ENCODE peak calls at places on chromosomes 7 and 10, in six cellular contexts. R, P, I, J, Q and E are unnamed samples. For H3K4me1, the result is how much of the 10 kb centered on the place peaks cover.

GRCh38 chr10:27794157-27794556 is 48.5 kb upstream of the MKX start:
- DNase-seq in R (no peak), P (peak), I (no peak), J (no peak), Q (no peak), E (no peak)

GRCh38 chr10:43105119-43105792 is 28.4 kb downstream of the RET start:
- DNase-seq in R (peak), P (peak), I (peak), J (peak), Q (peak), E (peak)

GRCh38 chr7:120259382-120259781 is 13.6 kb upstream of the KCND2 start:
- DNase-seq in R (no peak), P (no peak), I (no peak), J (no peak), Q (no peak), E (no peak)

GRCh38 chr7:108202743-108203142 is 72.6 kb upstream of the LAMB4 start:
- DNase-seq in R (no peak), P (no peak), I (no peak), J (no peak), Q (no peak), E (no peak)

GRCh38 chr10:80202934-80203834 is 2.2 kb downstream of the ANXA11 start:
- DNase-seq in R (peak), P (peak), I (peak), J (peak), Q (peak), E (peak)

GRCh38 chr7:30322656-30323355 is 38.4 kb downstream of the ZNRF2 start:
- DNase-seq in R (no peak), P (no peak), I (no peak), J (no peak), Q (no peak), E (no peak)

GRCh38 chr7:55296070-55296469 is 69.1 kb upstream of the LANCL2 start:
- DNase-seq in R (no peak), P (no peak), I (no peak), J (no peak), Q (no peak), E (no peak)

GRCh38 chr7:44101966-44102845 is 1.9 kb upstream of the AEBP1 start:
- DNase-seq in R (no peak), P (no peak), I (no peak), J (peak), Q (peak), E (no peak)

GRCh38 chr10:35216303-35216905 is 89.8 kb downstream of the CREM start:
- DNase-seq in R (no peak), P (no peak), I (peak), J (peak), Q (peak), E (peak)

GRCh38 chr10:63681965-63682704 is 160.9 kb downstream of the REEP3 start:
- DNase-seq in R (no peak), P (peak), I (no peak), J (no peak), Q (peak), E (no peak)

GRCh38 chr7:76296743-76297740 is 5.4 kb upstream of the HSPB1 start:
- DNase-seq in R (peak), P (peak), I (peak), J (no peak), Q (peak), E (peak)

GRCh38 chr7:148914208-148914777 is 30.2 kb upstream of the EZH2 start:
- DNase-seq in R (no peak), P (peak), I (no peak), J (no peak), Q (no peak), E (no peak)

GRCh38 chr10:57692255-57692980 is 575.3 kb downstream of the IPMK start:
- DNase-seq in R (no peak), P (peak), I (no peak), J (no peak), Q (no peak), E (no peak)

GRCh38 chr10:23197416-23197861 is 5.3 kb downstream of the PTF1A start:
- DNase-seq in R (no peak), P (no peak), I (no peak), J (no peak), Q (no peak), E (no peak)

GRCh38 chr10:17784701-17785100 is 24.4 kb upstream of the MRC1 start:
- DNase-seq in R (no peak), P (no peak), I (no peak), J (no peak), Q (no peak), E (no peak)

GRCh38 chr7:2139004-2139652 is 93.6 kb downstream of the MAD1L1 start:
- DNase-seq in R (no peak), P (no peak), I (no peak), J (no peak), Q (no peak), E (no peak)

GRCh38 chr7:150727381-150727780 is 9.8 kb upstream of the GIMAP5 start:
- DNase-seq in R (no peak), P (no peak), I (peak), J (no peak), Q (no peak), E (no peak)

GRCh38 chr10:109996225-109996624 is 11.6 kb upstream of the ADD3 start:
- DNase-seq in R (no peak), P (no peak), I (no peak), J (no peak), Q (no peak), E (no peak)

GRCh38 chr10:123538401-123539320 is 127.5 kb upstream of the GPR26 start:
- DNase-seq in R (no peak), P (no peak), I (no peak), J (no peak), Q (no peak), E (no peak)

GRCh38 chr7:149770728-149771127 is 2.7 kb downstream of the ZNF467 start:
- DNase-seq in R (no peak), P (no peak), I (no peak), J (no peak), Q (no peak), E (no peak)

GRCh38 chr10:101615760-101616116 is 27.6 kb downstream of the DPCD start:
- DNase-seq in R (no peak), P (no peak), I (no peak), J (no peak), Q (no peak), E (no peak)

GRCh38 chr7:155993420-155994252 is 181.4 kb upstream of the SHH start:
- DNase-seq in R (peak), P (no peak), I (no peak), J (no peak), Q (no peak), E (no peak)

GRCh38 chr10:29486466-29486865 is 148.3 kb downstream of the SVIL start:
- DNase-seq in R (no peak), P (no peak), I (no peak), J (no peak), Q (no peak), E (no peak)

GRCh38 chr7:5296015-5296621 is 13.4 kb downstream of the SLC29A4 start:
- DNase-seq in R (no peak), P (no peak), I (no peak), J (no peak), Q (no peak), E (peak)

GRCh38 chr10:112807013-112807412 is 143.0 kb upstream of the TCF7L2 start:
- DNase-seq in R (no peak), P (no peak), I (no peak), J (no peak), Q (peak), E (no peak)

DNA sequence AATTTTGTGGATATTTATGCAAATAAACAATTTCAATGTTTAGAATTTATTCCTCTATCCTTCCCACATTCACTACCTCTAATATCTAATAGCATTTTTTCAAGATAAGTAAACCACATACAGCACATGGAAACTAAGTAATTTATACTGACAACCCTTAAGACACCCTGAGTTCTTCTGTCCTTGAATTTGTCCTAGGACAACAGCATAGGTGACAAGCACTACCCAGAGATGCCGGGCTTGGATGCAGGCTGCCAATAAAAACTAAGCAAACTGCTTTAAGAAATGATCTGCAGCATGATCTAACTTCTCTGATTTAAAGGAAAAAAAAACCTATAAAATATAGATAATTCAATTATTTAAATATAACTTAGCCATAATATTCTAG is 22.7 kb downstream of the NT5C3A start:
- DNase-seq in R (no peak), P (no peak), I (no peak), J (no peak), Q (no peak), E (no peak)
- H3K4me1 ChIP-seq in R (under half), P (half or more), I (half or more), J (half or more), Q (under half), E (half or more)

DNA sequence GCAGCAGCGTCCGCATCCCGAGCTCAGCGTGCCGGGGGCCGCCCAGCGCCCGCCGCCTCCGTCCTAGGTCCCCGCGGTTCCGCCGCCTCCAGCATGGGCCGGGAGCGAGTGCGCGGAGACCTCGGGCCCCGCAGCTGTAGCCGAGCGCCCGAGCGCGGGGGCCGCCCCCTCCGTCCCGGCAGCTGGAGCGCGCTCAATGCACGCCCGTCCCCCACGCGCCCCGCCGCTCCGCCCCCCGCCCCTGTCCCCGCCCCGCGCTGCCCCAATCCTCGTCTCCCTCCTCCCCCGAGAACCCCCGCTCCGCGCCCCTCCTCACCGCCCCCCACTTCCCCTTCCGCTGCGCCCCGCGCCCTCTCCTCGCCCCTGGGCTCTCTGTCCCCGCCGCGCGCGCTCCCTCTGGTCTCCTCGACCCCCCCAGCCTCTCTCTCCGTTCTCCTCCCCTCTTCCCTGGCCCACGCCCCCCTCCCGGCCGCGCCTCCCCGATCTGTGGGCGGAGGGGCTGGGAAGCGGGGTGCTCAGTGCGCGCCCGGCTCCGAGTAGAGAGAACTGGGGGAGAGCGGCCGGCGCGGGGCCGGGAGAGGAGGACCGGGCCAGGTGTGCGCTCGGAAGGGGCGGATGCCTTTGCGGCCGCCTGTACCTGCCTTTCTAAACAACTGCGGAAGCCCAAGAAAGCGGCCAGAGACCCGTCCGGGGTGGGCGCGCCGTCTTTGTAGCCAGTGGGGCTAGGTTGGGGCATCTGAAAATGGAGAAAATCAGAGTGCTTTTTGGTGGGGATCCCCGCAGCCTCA is at the start of gene VIPR2:
- DNase-seq in R (no peak), P (no peak), I (no peak), J (peak), Q (no peak), E (no peak)
- H3K4me3 ChIP-seq in R (peak), P (peak), I (no peak), J (peak), Q (peak), E (peak)

GRCh38 chr10:132510174-132510611 is 27.4 kb upstream of the INPP5A start:
- DNase-seq in R (peak), P (no peak), I (no peak), J (no peak), Q (peak), E (no peak)

GRCh38 chr10:132507956-132508490 is 29.6 kb upstream of the INPP5A start:
- DNase-seq in R (peak), P (no peak), I (no peak), J (no peak), Q (peak), E (no peak)

GRCh38 chr10:132507467-132507955 is 30.1 kb upstream of the INPP5A start:
- DNase-seq in R (no peak), P (no peak), I (no peak), J (no peak), Q (peak), E (no peak)

GRCh38 chr10:132509506-132510173 is 27.9 kb upstream of the INPP5A start:
- DNase-seq in R (peak), P (no peak), I (no peak), J (no peak), Q (no peak), E (no peak)

GRCh38 chr10:132508497-132509443 is 28.8 kb upstream of the INPP5A start:
- DNase-seq in R (peak), P (peak), I (no peak), J (peak), Q (peak), E (peak)
- TF ChIP-seq CTCF in R (no peak), P (no peak), I (peak), J (peak), Q (peak), E (peak)

GRCh38 chr10:11246752-11247467 is 229.2 kb downstream of the CELF2 start:
- DNase-seq in R (no peak), P (no peak), I (no peak), J (no peak), Q (no peak), E (no peak)
- H3K4me1 ChIP-seq in R (under half), P (under half), I (under half), J (half or more), Q (under half), E (under half)

DNA sequence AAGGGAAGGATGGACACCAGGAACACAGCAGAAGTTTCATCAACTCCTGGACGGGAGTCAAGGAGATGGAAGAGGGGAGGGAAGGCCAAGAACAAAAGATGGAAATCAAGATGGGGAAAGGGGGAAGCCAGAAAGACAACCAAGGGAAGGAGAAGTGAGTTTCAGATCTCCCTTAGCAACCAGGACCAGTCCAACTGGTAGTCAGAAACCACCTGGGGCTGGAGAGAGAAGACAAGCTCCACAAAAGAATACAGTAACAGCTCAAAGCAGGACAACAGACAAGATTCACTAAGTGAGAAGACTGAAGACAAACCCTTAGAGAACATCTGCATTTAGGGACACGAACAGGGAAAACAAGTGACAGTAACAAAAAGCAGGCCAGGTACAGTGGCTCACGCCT is 30.6 kb downstream of the CDCA7L start:
- DNase-seq in R (no peak), P (no peak), I (no peak), J (no peak), Q (no peak), E (no peak)
- H3K4me3 ChIP-seq in R (no peak), P (no peak), I (no peak), J (no peak), Q (no peak), E (no peak)

GRCh38 chr7:47794016-47794415 is 154.2 kb downstream of the PKD1L1 start:
- DNase-seq in R (no peak), P (no peak), I (no peak), J (no peak), Q (no peak), E (no peak)

GRCh38 chr7:47791682-47792081 is 156.6 kb downstream of the PKD1L1 start:
- DNase-seq in R (no peak), P (no peak), I (no peak), J (no peak), Q (no peak), E (no peak)

GRCh38 chr7:47795631-47796030 is 152.6 kb downstream of the PKD1L1 start:
- DNase-seq in R (no peak), P (no peak), I (no peak), J (no peak), Q (no peak), E (no peak)

GRCh38 chr7:47796347-47796746 is 151.9 kb downstream of the PKD1L1 start:
- DNase-seq in R (no peak), P (no peak), I (no peak), J (no peak), Q (no peak), E (no peak)

DNA sequence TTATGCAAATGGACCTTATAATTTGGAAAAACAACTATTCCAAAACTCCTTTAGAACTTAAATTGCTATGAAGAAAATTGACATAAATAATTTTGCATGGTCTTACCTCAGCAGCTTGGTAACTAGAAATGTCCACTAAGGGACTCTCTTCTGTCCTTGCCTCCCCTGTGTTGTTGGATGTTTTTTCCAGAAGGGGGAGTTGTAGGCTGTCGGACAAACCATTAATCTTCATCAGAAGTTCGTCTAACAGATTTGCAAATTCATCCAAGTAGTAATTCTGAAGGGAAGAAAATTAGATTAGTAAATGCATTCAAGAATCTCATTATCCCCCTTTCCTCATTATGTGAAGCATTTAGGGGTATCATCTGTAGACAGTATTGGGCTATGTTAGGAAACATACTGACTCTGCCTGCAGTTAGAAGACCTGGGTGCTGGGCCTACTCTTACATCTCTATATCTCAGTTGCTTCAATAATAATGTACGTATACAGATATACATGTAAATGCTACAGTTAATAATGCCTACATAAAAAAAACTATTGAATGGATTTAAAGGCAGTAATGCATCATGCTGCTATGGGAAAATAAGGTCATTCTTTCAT is 155.6 kb downstream of the PKD1L1 start:
- DNase-seq in R (no peak), P (peak), I (no peak), J (no peak), Q (no peak), E (no peak)
- TF ChIP-seq CTCF in R (no peak), P (peak), I (peak), J (peak), Q (no peak), E (peak)